ENCODE peak calls at places on chromosomes 2 and 18, in eight cellular contexts. One of them, this sample, is unnamed.

GRCh38 chr18:75421656-75422055 is 5.8 kb downstream of the SMIM21 start:
- DNase-seq in activated CD4-positive, alpha-beta T cell treated with anti-CD3 and anti-CD28 coated beads, Interleukin-2, amount 10 ng/mL, durations not matched to agents 7 days and 5 days: no peak
- DNase-seq in hypothalamus: no peak
- DNase-seq in HuH-7: no peak
- DNase-seq in brain microvascular endothelial cell: no peak
- DNase-seq in AG04450: no peak
- DNase-seq in cardiac muscle cell: peak
- DNase-seq in MCF 10A: no peak
- DNase-seq in this sample: peak

GRCh38 chr2:5549061-5549601 is 143.1 kb upstream of the SOX11 start:
- DNase-seq in activated CD4-positive, alpha-beta T cell treated with anti-CD3 and anti-CD28 coated beads, Interleukin-2, amount 10 ng/mL, durations not matched to agents 7 days and 5 days: no peak
- DNase-seq in hypothalamus: no peak
- DNase-seq in HuH-7: no peak
- DNase-seq in brain microvascular endothelial cell: peak
- DNase-seq in AG04450: peak
- DNase-seq in cardiac muscle cell: no peak
- DNase-seq in MCF 10A: peak
- DNase-seq in this sample: peak

GRCh38 chr2:169670215-169670651 is 24.0 kb downstream of the CFAP210 start:
- DNase-seq in activated CD4-positive, alpha-beta T cell treated with anti-CD3 and anti-CD28 coated beads, Interleukin-2, amount 10 ng/mL, durations not matched to agents 7 days and 5 days: no peak
- DNase-seq in hypothalamus: no peak
- DNase-seq in HuH-7: no peak
- DNase-seq in brain microvascular endothelial cell: peak
- DNase-seq in AG04450: no peak
- DNase-seq in cardiac muscle cell: peak
- DNase-seq in MCF 10A: no peak
- DNase-seq in this sample: peak

GRCh38 chr2:161030260-161031063 is 129.8 kb upstream of the TANK start:
- DNase-seq in activated CD4-positive, alpha-beta T cell treated with anti-CD3 and anti-CD28 coated beads, Interleukin-2, amount 10 ng/mL, durations not matched to agents 7 days and 5 days: no peak
- DNase-seq in hypothalamus: no peak
- DNase-seq in HuH-7: no peak
- DNase-seq in brain microvascular endothelial cell: peak
- DNase-seq in AG04450: peak
- DNase-seq in cardiac muscle cell: peak
- DNase-seq in MCF 10A: peak
- DNase-seq in this sample: peak

GRCh38 chr2:61770746-61771145 is 83.1 kb downstream of the FAM161A start:
- DNase-seq in activated CD4-positive, alpha-beta T cell treated with anti-CD3 and anti-CD28 coated beads, Interleukin-2, amount 10 ng/mL, durations not matched to agents 7 days and 5 days: no peak
- DNase-seq in hypothalamus: no peak
- DNase-seq in HuH-7: no peak
- DNase-seq in brain microvascular endothelial cell: peak
- DNase-seq in AG04450: no peak
- DNase-seq in cardiac muscle cell: no peak
- DNase-seq in MCF 10A: peak
- DNase-seq in this sample: no peak

GRCh38 chr2:240442891-240443715 is 7.6 kb downstream of the GPC1 start:
- DNase-seq in activated CD4-positive, alpha-beta T cell treated with anti-CD3 and anti-CD28 coated beads, Interleukin-2, amount 10 ng/mL, durations not matched to agents 7 days and 5 days: no peak
- DNase-seq in hypothalamus: no peak
- DNase-seq in HuH-7: no peak
- DNase-seq in brain microvascular endothelial cell: no peak
- DNase-seq in AG04450: no peak
- DNase-seq in cardiac muscle cell: no peak
- DNase-seq in MCF 10A: no peak
- DNase-seq in this sample: no peak

GRCh38 chr2:235637906-235638305 is 144.1 kb downstream of the AGAP1 start:
- DNase-seq in activated CD4-positive, alpha-beta T cell treated with anti-CD3 and anti-CD28 coated beads, Interleukin-2, amount 10 ng/mL, durations not matched to agents 7 days and 5 days: no peak
- DNase-seq in hypothalamus: no peak
- DNase-seq in HuH-7: no peak
- DNase-seq in brain microvascular endothelial cell: no peak
- DNase-seq in AG04450: no peak
- DNase-seq in cardiac muscle cell: no peak
- DNase-seq in MCF 10A: no peak
- DNase-seq in this sample: no peak

GRCh38 chr2:95346738-95347671 is 49.9 kb downstream of the KCNIP3 start:
- DNase-seq in activated CD4-positive, alpha-beta T cell treated with anti-CD3 and anti-CD28 coated beads, Interleukin-2, amount 10 ng/mL, durations not matched to agents 7 days and 5 days: no peak
- DNase-seq in hypothalamus: no peak
- DNase-seq in HuH-7: no peak
- DNase-seq in brain microvascular endothelial cell: no peak
- DNase-seq in AG04450: no peak
- DNase-seq in cardiac muscle cell: peak
- DNase-seq in MCF 10A: no peak
- DNase-seq in this sample: peak

GRCh38 chr2:46486441-46486840 is 7.1 kb downstream of the TMEM247 start:
- DNase-seq in activated CD4-positive, alpha-beta T cell treated with anti-CD3 and anti-CD28 coated beads, Interleukin-2, amount 10 ng/mL, durations not matched to agents 7 days and 5 days: no peak
- DNase-seq in hypothalamus: no peak
- DNase-seq in HuH-7: no peak
- DNase-seq in brain microvascular endothelial cell: no peak
- DNase-seq in AG04450: no peak
- DNase-seq in cardiac muscle cell: no peak
- DNase-seq in MCF 10A: no peak
- DNase-seq in this sample: no peak

GRCh38 chr2:238568455-238569414 is 142.0 kb downstream of the ASB1 start:
- DNase-seq in activated CD4-positive, alpha-beta T cell treated with anti-CD3 and anti-CD28 coated beads, Interleukin-2, amount 10 ng/mL, durations not matched to agents 7 days and 5 days: no peak
- DNase-seq in hypothalamus: no peak
- DNase-seq in HuH-7: no peak
- DNase-seq in brain microvascular endothelial cell: no peak
- DNase-seq in AG04450: no peak
- DNase-seq in cardiac muscle cell: no peak
- DNase-seq in MCF 10A: no peak
- DNase-seq in this sample: no peak

GRCh38 chr2:63562751-63563150 is 25.5 kb downstream of the WDPCP start:
- DNase-seq in activated CD4-positive, alpha-beta T cell treated with anti-CD3 and anti-CD28 coated beads, Interleukin-2, amount 10 ng/mL, durations not matched to agents 7 days and 5 days: no peak
- DNase-seq in hypothalamus: no peak
- DNase-seq in HuH-7: no peak
- DNase-seq in brain microvascular endothelial cell: no peak
- DNase-seq in AG04450: no peak
- DNase-seq in cardiac muscle cell: no peak
- DNase-seq in MCF 10A: no peak
- DNase-seq in this sample: no peak

GRCh38 chr2:227853204-227853629 is 18.2 kb upstream of the DAW1 start:
- DNase-seq in activated CD4-positive, alpha-beta T cell treated with anti-CD3 and anti-CD28 coated beads, Interleukin-2, amount 10 ng/mL, durations not matched to agents 7 days and 5 days: no peak
- DNase-seq in hypothalamus: no peak
- DNase-seq in HuH-7: no peak
- DNase-seq in brain microvascular endothelial cell: no peak
- DNase-seq in AG04450: peak
- DNase-seq in cardiac muscle cell: peak
- DNase-seq in MCF 10A: peak
- DNase-seq in this sample: peak

GRCh38 chr2:120572226-120572625 is 163.4 kb upstream of the GLI2 start:
- DNase-seq in activated CD4-positive, alpha-beta T cell treated with anti-CD3 and anti-CD28 coated beads, Interleukin-2, amount 10 ng/mL, durations not matched to agents 7 days and 5 days: no peak
- DNase-seq in hypothalamus: peak
- DNase-seq in HuH-7: no peak
- DNase-seq in brain microvascular endothelial cell: no peak
- DNase-seq in AG04450: no peak
- DNase-seq in cardiac muscle cell: no peak
- DNase-seq in MCF 10A: no peak
- DNase-seq in this sample: no peak

GRCh38 chr18:62420513-62421209 is 95.6 kb downstream of the TNFRSF11A start:
- DNase-seq in activated CD4-positive, alpha-beta T cell treated with anti-CD3 and anti-CD28 coated beads, Interleukin-2, amount 10 ng/mL, durations not matched to agents 7 days and 5 days: peak
- DNase-seq in hypothalamus: no peak
- DNase-seq in HuH-7: no peak
- DNase-seq in brain microvascular endothelial cell: peak
- DNase-seq in AG04450: no peak
- DNase-seq in cardiac muscle cell: peak
- DNase-seq in MCF 10A: peak
- DNase-seq in this sample: peak

GRCh38 chr2:213015387-213016165 is 135.8 kb downstream of the IKZF2 start:
- DNase-seq in activated CD4-positive, alpha-beta T cell treated with anti-CD3 and anti-CD28 coated beads, Interleukin-2, amount 10 ng/mL, durations not matched to agents 7 days and 5 days: peak
- DNase-seq in hypothalamus: no peak
- DNase-seq in HuH-7: no peak
- DNase-seq in brain microvascular endothelial cell: no peak
- DNase-seq in AG04450: no peak
- DNase-seq in cardiac muscle cell: no peak
- DNase-seq in MCF 10A: no peak
- DNase-seq in this sample: no peak

GRCh38 chr18:48543228-48543627 is 4.4 kb downstream of the CTIF start:
- DNase-seq in activated CD4-positive, alpha-beta T cell treated with anti-CD3 and anti-CD28 coated beads, Interleukin-2, amount 10 ng/mL, durations not matched to agents 7 days and 5 days: peak
- DNase-seq in hypothalamus: no peak
- DNase-seq in HuH-7: no peak
- DNase-seq in brain microvascular endothelial cell: no peak
- DNase-seq in AG04450: no peak
- DNase-seq in cardiac muscle cell: no peak
- DNase-seq in MCF 10A: peak
- DNase-seq in this sample: no peak

GRCh38 chr2:226782092-226782713 is 17.4 kb downstream of the IRS1 start:
- DNase-seq in activated CD4-positive, alpha-beta T cell treated with anti-CD3 and anti-CD28 coated beads, Interleukin-2, amount 10 ng/mL, durations not matched to agents 7 days and 5 days: no peak
- DNase-seq in hypothalamus: no peak
- DNase-seq in HuH-7: no peak
- DNase-seq in brain microvascular endothelial cell: peak
- DNase-seq in AG04450: no peak
- DNase-seq in cardiac muscle cell: peak
- DNase-seq in MCF 10A: no peak
- DNase-seq in this sample: peak

GRCh38 chr2:119826370-119826961 is 66.7 kb downstream of the PTPN4 start:
- DNase-seq in activated CD4-positive, alpha-beta T cell treated with anti-CD3 and anti-CD28 coated beads, Interleukin-2, amount 10 ng/mL, durations not matched to agents 7 days and 5 days: peak
- DNase-seq in hypothalamus: no peak
- DNase-seq in HuH-7: peak
- DNase-seq in brain microvascular endothelial cell: peak
- DNase-seq in AG04450: no peak
- DNase-seq in cardiac muscle cell: peak
- DNase-seq in MCF 10A: peak
- DNase-seq in this sample: peak

GRCh38 chr2:232264081-232264480 is 114.5 kb upstream of the ALPP start:
- DNase-seq in activated CD4-positive, alpha-beta T cell treated with anti-CD3 and anti-CD28 coated beads, Interleukin-2, amount 10 ng/mL, durations not matched to agents 7 days and 5 days: no peak
- DNase-seq in hypothalamus: no peak
- DNase-seq in HuH-7: no peak
- DNase-seq in brain microvascular endothelial cell: no peak
- DNase-seq in AG04450: no peak
- DNase-seq in cardiac muscle cell: no peak
- DNase-seq in MCF 10A: no peak
- DNase-seq in this sample: no peak

GRCh38 chr18:3248062-3248669 is 565 bp downstream of the MYL12A start:
- DNase-seq in activated CD4-positive, alpha-beta T cell treated with anti-CD3 and anti-CD28 coated beads, Interleukin-2, amount 10 ng/mL, durations not matched to agents 7 days and 5 days: no peak
- DNase-seq in hypothalamus: no peak
- DNase-seq in HuH-7: no peak
- DNase-seq in brain microvascular endothelial cell: no peak
- DNase-seq in AG04450: no peak
- DNase-seq in cardiac muscle cell: peak
- DNase-seq in MCF 10A: no peak
- DNase-seq in this sample: peak

This sample was measured in choroid plexus epithelial cell.